ENCODE peak calls at places on chromosomes 4 and X, in five cellular contexts. C is effector memory CD4-positive, alpha-beta T cell; S is astrocyte; Q is sigmoid colon; O is OCI-LY7. F is an unnamed sample. For H3K36me3, the result is how much of the 10 kb centered on the place peaks cover.

GRCh38 chr4:13903851-13904340 is 276.4 kb upstream of the BOD1L1 start:
- DNase-seq in C (no peak), S (no peak), Q (no peak), O (no peak), F (no peak)

GRCh38 chr4:80918004-80918403 is 112.5 kb upstream of the BMP3 start:
- DNase-seq in C (no peak), S (no peak), Q (no peak), O (no peak), F (no peak)

GRCh38 chr4:76235915-76236314 is 15.6 kb upstream of the FAM47E start:
- DNase-seq in Q (no peak), C (no peak), O (no peak), S (no peak), F (peak)

GRCh38 chrX:121256653-121257052 is 209.2 kb downstream of the GLUD2 start:
- DNase-seq in Q (no peak), O (no peak), S (peak), C (no peak), F (no peak)

GRCh38 chr4:100736651-100737450 is 219.0 kb upstream of the EMCN start:
- DNase-seq in S (peak), Q (no peak), C (no peak), O (no peak), F (no peak)

GRCh38 chr4:88738714-88739366 is 41.2 kb upstream of the NAP1L5 start:
- DNase-seq in S (no peak), O (no peak), Q (no peak), C (no peak), F (no peak)

GRCh38 chr4:124783847-124784246 is 71.3 kb upstream of the ANKRD50 start:
- DNase-seq in S (peak), O (no peak), Q (no peak), C (no peak), F (no peak)

GRCh38 chr4:168826620-168827019 is 183.4 kb downstream of the CBR4 start:
- DNase-seq in C (no peak), Q (no peak), S (no peak), O (no peak), F (no peak)

GRCh38 chr4:43089730-43090129 is 197.2 kb downstream of the GRXCR1 start:
- DNase-seq in O (no peak), C (no peak), S (peak), Q (no peak), F (no peak)

GRCh38 chrX:55623100-55623499 is at the start of gene FOXR2:
- DNase-seq in Q (no peak), S (no peak), C (no peak), O (no peak), F (no peak)

GRCh38 chr4:57043304-57044251 is 64.9 kb downstream of the POLR2B start:
- DNase-seq in S (peak), O (no peak), Q (no peak), C (no peak), F (no peak)

GRCh38 chrX:39398215-39398972 is 597.1 kb downstream of the MID1IP1 start:
- DNase-seq in C (no peak), Q (no peak), O (no peak), S (no peak), F (no peak)

GRCh38 chr4:37537484-37537883 is 148.7 kb downstream of the RELL1 start:
- DNase-seq in S (no peak), O (no peak), C (no peak), Q (no peak), F (no peak)

GRCh38 chrX:100625985-100626491 is 10.6 kb downstream of the TSPAN6 start:
- DNase-seq in C (no peak), S (peak), O (peak), Q (no peak), F (no peak)

GRCh38 chrX:41265615-41266014 is 68.3 kb upstream of the DDX3X start:
- DNase-seq in Q (peak), O (no peak), S (peak), C (peak), F (peak)

GRCh38 chrX:114344756-114345155 is 239.1 kb upstream of the HTR2C start:
- DNase-seq in O (peak), C (no peak), Q (no peak), S (peak), F (no peak)

GRCh38 chr4:186898367-186898766 is 174.7 kb upstream of the FAT1 start:
- DNase-seq in S (no peak), C (no peak), Q (no peak), O (no peak), F (no peak)

GRCh38 chr4:184573701-184574100 is 75.5 kb downstream of the CASP3 start:
- DNase-seq in S (no peak), Q (no peak), O (no peak), C (no peak), F (no peak)

GRCh38 chrX:4263005-4263404 is 549.6 kb upstream of the PRKX start:
- DNase-seq in O (no peak), Q (no peak), C (no peak), S (no peak), F (no peak)

GRCh38 chr4:173943547-173943946 is 339.9 kb downstream of the FBXO8 start:
- DNase-seq in O (no peak), Q (no peak), C (no peak), S (no peak), F (no peak)

GRCh38 chr4:147731611-147732515 is at the start of gene ARHGAP10:
- DNase-seq in O (no peak), S (peak), C (peak), Q (peak), F (peak)

GRCh38 chrX:47573334-47574095 is 8.7 kb upstream of the TIMP1 start:
- DNase-seq in C (no peak), O (no peak), S (peak), Q (peak), F (peak)

GRCh38 chr4:109972786-109973528 is 60.3 kb downstream of the EGF start:
- DNase-seq in O (no peak), Q (no peak), C (no peak), S (no peak), F (peak)

GRCh38 chr4:16269742-16270522 is 43.7 kb upstream of the TAPT1 start:
- DNase-seq in C (no peak), S (peak), O (no peak), Q (no peak), F (no peak)

GRCh38 chr4:10033191-10033881 is 12.0 kb upstream of the SLC2A9 start:
- DNase-seq in O (no peak), C (no peak), Q (peak), S (peak), F (no peak)

GRCh38 chr4:141465151-141465550 is 171.2 kb upstream of the IL15 start:
- DNase-seq in S (no peak), Q (no peak), O (no peak), C (no peak), F (no peak)

GRCh38 chr4:176774852-176775251 is 17.9 kb downstream of the VEGFC start:
- DNase-seq in S (no peak), O (no peak), C (no peak), Q (no peak), F (no peak)

GRCh38 chr4:151676301-151676700 is 84.5 kb downstream of the GATB start:
- DNase-seq in O (no peak), S (peak), Q (no peak), C (no peak), F (no peak)

GRCh38 chrX:39492495-39493162 is 605.1 kb downstream of the BCOR start:
- DNase-seq in O (no peak), C (no peak), Q (no peak), S (no peak), F (no peak)

GRCh38 chrX:74924449-74925209 is 623 bp downstream of the NEXMIF start:
- DNase-seq in O (no peak), Q (peak), S (peak), C (no peak), F (peak)

DNA sequence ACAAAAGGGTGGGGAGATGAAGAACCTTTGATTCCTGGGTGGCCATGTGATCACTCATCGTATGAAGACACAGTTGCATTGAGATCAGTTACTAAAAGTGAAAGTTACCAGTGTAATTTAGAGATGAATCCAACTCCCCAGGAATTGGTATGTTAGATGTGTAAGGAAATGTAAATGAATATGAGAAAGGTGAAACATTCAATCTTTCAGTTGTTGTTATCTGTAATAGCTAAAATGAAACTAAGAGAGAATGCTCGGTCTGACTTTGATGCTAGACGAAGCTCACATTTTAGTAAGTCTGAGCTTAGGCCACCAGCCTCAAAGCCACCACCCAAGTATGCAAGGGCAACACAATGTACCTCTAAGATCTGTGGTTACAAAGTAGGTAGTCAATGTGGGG is 194.3 kb upstream of the POF1B start:
- DNase-seq in C (no peak), Q (no peak), O (no peak), S (no peak), F (no peak)
- H3K36me3 ChIP-seq in C (under half), Q (under half), O (under half), S (under half), F (under half)

GRCh38 chr4:7000421-7001176 is 42.6 kb upstream of the TADA2B start:
- DNase-seq in O (no peak), C (no peak), Q (peak), S (no peak), F (no peak)
- H3K36me3 ChIP-seq in O (half or more), C (under half), Q (under half), S (under half), F (under half)

DNA sequence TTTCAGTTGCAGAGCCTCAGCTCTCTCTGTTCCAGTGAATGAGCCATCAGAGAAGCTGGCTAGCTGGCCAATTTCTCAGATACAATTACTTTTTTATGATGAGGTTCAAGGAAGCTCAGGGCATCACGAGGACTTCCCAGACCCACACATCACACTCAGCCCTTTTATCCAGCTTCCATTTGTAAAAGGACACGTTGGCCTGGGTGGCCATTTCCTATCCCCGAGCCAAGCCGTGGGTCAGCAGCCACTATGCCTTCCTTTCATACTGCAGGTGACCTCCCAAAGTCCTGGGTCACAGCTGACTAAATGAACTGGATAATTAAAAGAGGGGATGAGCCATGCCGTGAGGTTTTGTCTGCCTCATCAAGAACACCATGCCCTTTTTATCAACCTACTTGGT is 236.9 kb upstream of the PPARGC1A start:
- DNase-seq in Q (no peak), O (no peak), S (no peak), C (no peak), F (no peak)
- H3K36me3 ChIP-seq in Q (under half), O (under half), S (under half), C (under half), F (under half)

GRCh38 chr4:55438314-55438713 is 42.6 kb downstream of the TMEM165 start:
- DNase-seq in C (no peak), O (no peak), Q (no peak), S (no peak), F (no peak)
- H3K36me3 ChIP-seq in C (under half), O (under half), Q (under half), S (under half), F (under half)

GRCh38 chr4:82852751-82853053 is 38.3 kb downstream of the SEC31A start:
- DNase-seq in C (no peak), O (no peak), Q (no peak), S (no peak), F (no peak)
- H3K36me3 ChIP-seq in C (half or more), O (half or more), Q (half or more), S (half or more), F (under half)

GRCh38 chr4:67071641-67072040 is 473.7 kb downstream of the CENPC start:
- DNase-seq in C (no peak), Q (no peak), S (no peak), O (no peak), F (no peak)
- H3K36me3 ChIP-seq in C (under half), Q (under half), S (under half), O (under half), F (under half)

DNA sequence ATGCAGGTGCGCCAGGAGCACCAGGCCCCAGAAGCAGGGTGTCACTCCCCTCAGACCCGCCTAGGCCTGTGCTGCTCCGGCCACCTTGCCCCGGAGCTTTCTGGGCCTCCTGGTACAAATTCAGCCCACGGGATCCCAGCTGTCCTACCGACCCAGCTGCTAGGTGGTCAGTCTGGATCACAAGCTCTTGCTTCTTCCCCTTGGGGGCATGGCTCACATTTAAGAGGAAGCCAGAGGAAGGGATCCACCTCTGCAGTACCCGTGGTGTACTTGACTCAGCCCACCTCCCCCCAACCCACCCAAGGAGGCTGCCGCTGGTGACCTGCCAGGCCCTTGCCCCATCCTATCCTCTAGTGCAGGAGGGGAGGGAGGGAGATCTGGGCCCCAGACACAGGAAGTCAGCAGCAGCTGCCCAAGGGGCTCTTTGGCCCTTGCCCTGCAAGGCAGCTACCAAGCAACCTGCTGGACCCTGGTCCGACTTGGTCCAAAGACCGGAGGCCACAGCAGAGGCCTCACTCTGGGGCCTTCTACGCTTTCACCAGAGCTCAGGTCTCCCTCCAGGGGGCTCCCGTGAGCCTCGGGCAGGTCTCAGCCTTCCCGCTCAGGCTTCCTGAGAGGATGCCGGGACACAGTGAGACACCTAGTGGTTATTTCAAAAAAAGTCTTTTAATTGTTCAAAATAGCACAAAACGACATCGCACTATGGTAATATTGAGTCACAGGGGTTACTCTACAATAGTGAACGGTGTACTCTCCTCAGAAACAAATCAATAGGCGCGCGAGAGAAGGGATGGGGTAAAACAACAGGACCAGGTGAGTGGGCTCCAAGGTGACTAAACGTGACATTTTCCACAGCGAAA is 2.7 kb upstream of the RENBP start:
- DNase-seq in O (peak), Q (peak), C (peak), S (peak), F (peak)
- H3K36me3 ChIP-seq in O (half or more), Q (under half), C (under half), S (under half), F (under half)

GRCh38 chr4:84879651-84880200 is 86.8 kb downstream of the WDFY3 start:
- DNase-seq in Q (no peak), O (no peak), C (no peak), S (peak), F (no peak)
- H3K36me3 ChIP-seq in Q (under half), O (under half), C (under half), S (under half), F (under half)

F was measured in transverse colon.